ENCODE peak calls at places on chromosomes 4 and X, in seven cellular contexts. One of them, this sample, is unnamed. For H3K9me3, the result is how much of the 10 kb centered on the place peaks cover.

GRCh38 chr4:151573945-151574344 is 165.0 kb downstream of the FHIP1A start:
- DNase-seq in mammary epithelial cell: peak
- DNase-seq in pancreas: no peak
- DNase-seq in transverse colon: peak
- DNase-seq in heart right ventricle: no peak
- DNase-seq in lower lobe of right lung: no peak
- DNase-seq in left ventricle myocardium inferior: no peak
- DNase-seq in this sample: no peak

GRCh38 chr4:154490589-154491340 is 834 bp downstream of the DCHS2 start:
- DNase-seq in mammary epithelial cell: no peak
- DNase-seq in pancreas: peak
- DNase-seq in transverse colon: peak
- DNase-seq in heart right ventricle: no peak
- DNase-seq in lower lobe of right lung: no peak
- DNase-seq in left ventricle myocardium inferior: no peak
- DNase-seq in this sample: no peak

GRCh38 chrX:137575596-137576255 is 9.8 kb downstream of the ZIC3 start:
- DNase-seq in mammary epithelial cell: no peak
- DNase-seq in pancreas: no peak
- DNase-seq in transverse colon: no peak
- DNase-seq in heart right ventricle: no peak
- DNase-seq in lower lobe of right lung: no peak
- DNase-seq in left ventricle myocardium inferior: no peak
- DNase-seq in this sample: no peak

GRCh38 chrX:106481341-106481740 is 130.4 kb upstream of the RADX start:
- DNase-seq in mammary epithelial cell: peak
- DNase-seq in pancreas: no peak
- DNase-seq in transverse colon: peak
- DNase-seq in heart right ventricle: peak
- DNase-seq in lower lobe of right lung: no peak
- DNase-seq in left ventricle myocardium inferior: no peak
- DNase-seq in this sample: peak

GRCh38 chr4:8048856-8049686 is 109.4 kb upstream of the AFAP1 start:
- DNase-seq in mammary epithelial cell: no peak
- DNase-seq in pancreas: no peak
- DNase-seq in transverse colon: no peak
- DNase-seq in heart right ventricle: no peak
- DNase-seq in lower lobe of right lung: no peak
- DNase-seq in left ventricle myocardium inferior: no peak
- DNase-seq in this sample: no peak

GRCh38 chr4:169070895-169071218 is 60.8 kb upstream of the CBR4 start:
- DNase-seq in mammary epithelial cell: peak
- DNase-seq in pancreas: no peak
- DNase-seq in transverse colon: peak
- DNase-seq in heart right ventricle: no peak
- DNase-seq in lower lobe of right lung: no peak
- DNase-seq in left ventricle myocardium inferior: no peak
- DNase-seq in this sample: no peak

GRCh38 chr4:3207531-3208037 is 41.4 kb upstream of the MSANTD1 start:
- DNase-seq in mammary epithelial cell: no peak
- DNase-seq in pancreas: no peak
- DNase-seq in transverse colon: no peak
- DNase-seq in heart right ventricle: no peak
- DNase-seq in lower lobe of right lung: no peak
- DNase-seq in left ventricle myocardium inferior: no peak
- DNase-seq in this sample: no peak

GRCh38 chr4:102339018-102339417 is 6.3 kb downstream of the SLC39A8 start:
- DNase-seq in mammary epithelial cell: peak
- DNase-seq in pancreas: no peak
- DNase-seq in transverse colon: no peak
- DNase-seq in heart right ventricle: no peak
- DNase-seq in lower lobe of right lung: no peak
- DNase-seq in left ventricle myocardium inferior: no peak
- DNase-seq in this sample: no peak

GRCh38 chrX:44903107-44903506 is 30.1 kb downstream of the KDM6A start:
- DNase-seq in mammary epithelial cell: peak
- DNase-seq in pancreas: no peak
- DNase-seq in transverse colon: no peak
- DNase-seq in heart right ventricle: no peak
- DNase-seq in lower lobe of right lung: no peak
- DNase-seq in left ventricle myocardium inferior: no peak
- DNase-seq in this sample: no peak

GRCh38 chr4:186190456-186191265 is 706 bp upstream of the CYP4V2 start:
- DNase-seq in mammary epithelial cell: no peak
- DNase-seq in pancreas: peak
- DNase-seq in transverse colon: peak
- DNase-seq in heart right ventricle: no peak
- DNase-seq in lower lobe of right lung: no peak
- DNase-seq in left ventricle myocardium inferior: no peak
- DNase-seq in this sample: peak

GRCh38 chrX:13687203-13687602 is 1.7 kb upstream of the RAB9A start:
- DNase-seq in mammary epithelial cell: no peak
- DNase-seq in pancreas: no peak
- DNase-seq in transverse colon: no peak
- DNase-seq in heart right ventricle: no peak
- DNase-seq in lower lobe of right lung: no peak
- DNase-seq in left ventricle myocardium inferior: no peak
- DNase-seq in this sample: no peak

GRCh38 chr4:1843852-1844251 is 12.1 kb downstream of the LETM1 start:
- DNase-seq in mammary epithelial cell: no peak
- DNase-seq in pancreas: no peak
- DNase-seq in transverse colon: no peak
- DNase-seq in heart right ventricle: peak
- DNase-seq in lower lobe of right lung: no peak
- DNase-seq in left ventricle myocardium inferior: peak
- DNase-seq in this sample: no peak

GRCh38 chr4:26765515-26765914 is 95.1 kb upstream of the STIM2 start:
- DNase-seq in mammary epithelial cell: no peak
- DNase-seq in pancreas: no peak
- DNase-seq in transverse colon: no peak
- DNase-seq in heart right ventricle: no peak
- DNase-seq in lower lobe of right lung: no peak
- DNase-seq in left ventricle myocardium inferior: no peak
- DNase-seq in this sample: no peak

GRCh38 chrX:2697306-2697705 is 6.2 kb downstream of the CD99 start:
- DNase-seq in mammary epithelial cell: peak
- DNase-seq in pancreas: no peak
- DNase-seq in transverse colon: no peak
- DNase-seq in heart right ventricle: no peak
- DNase-seq in lower lobe of right lung: no peak
- DNase-seq in left ventricle myocardium inferior: no peak
- DNase-seq in this sample: no peak

GRCh38 chr4:1898007-1898406 is 26.8 kb downstream of the NSD2 start:
- DNase-seq in mammary epithelial cell: no peak
- DNase-seq in pancreas: no peak
- DNase-seq in transverse colon: no peak
- DNase-seq in heart right ventricle: no peak
- DNase-seq in lower lobe of right lung: no peak
- DNase-seq in left ventricle myocardium inferior: no peak
- DNase-seq in this sample: no peak

GRCh38 chrX:149286940-149287349 is 218.2 kb downstream of the IDS start:
- DNase-seq in mammary epithelial cell: peak
- DNase-seq in pancreas: peak
- DNase-seq in transverse colon: peak
- DNase-seq in heart right ventricle: peak
- DNase-seq in lower lobe of right lung: no peak
- DNase-seq in left ventricle myocardium inferior: no peak
- DNase-seq in this sample: no peak

DNA sequence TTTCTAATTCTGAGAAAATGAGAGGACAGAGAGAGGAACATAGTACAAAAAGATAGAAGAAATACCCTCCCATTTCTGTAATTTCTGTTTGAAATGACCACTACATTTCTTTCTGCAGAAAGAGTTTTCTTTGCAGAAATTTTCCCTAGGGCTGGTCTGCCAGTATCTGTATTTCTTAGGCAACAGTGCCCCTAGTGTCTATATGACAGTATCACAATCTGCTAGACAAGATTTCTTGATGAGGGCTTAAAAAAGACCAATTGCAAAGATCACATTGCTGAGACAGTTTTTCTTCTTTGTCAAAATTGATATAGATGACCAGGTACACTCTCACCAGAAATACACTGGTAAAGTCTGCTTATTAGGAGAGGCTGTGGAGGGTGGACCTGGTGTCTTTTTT is 81.0 kb upstream of the ZDHHC15 start:
- DNase-seq in mammary epithelial cell: peak
- DNase-seq in pancreas: no peak
- DNase-seq in transverse colon: no peak
- DNase-seq in heart right ventricle: peak
- DNase-seq in lower lobe of right lung: no peak
- DNase-seq in left ventricle myocardium inferior: no peak
- DNase-seq in this sample: no peak
- TF ChIP-seq CTCF in mammary epithelial cell: peak
- TF ChIP-seq CTCF in pancreas: peak
- TF ChIP-seq CTCF in transverse colon: peak
- TF ChIP-seq CTCF in heart right ventricle: peak
- TF ChIP-seq CTCF in lower lobe of right lung: peak
- TF ChIP-seq CTCF in left ventricle myocardium inferior: peak
- TF ChIP-seq CTCF in this sample: peak

DNA sequence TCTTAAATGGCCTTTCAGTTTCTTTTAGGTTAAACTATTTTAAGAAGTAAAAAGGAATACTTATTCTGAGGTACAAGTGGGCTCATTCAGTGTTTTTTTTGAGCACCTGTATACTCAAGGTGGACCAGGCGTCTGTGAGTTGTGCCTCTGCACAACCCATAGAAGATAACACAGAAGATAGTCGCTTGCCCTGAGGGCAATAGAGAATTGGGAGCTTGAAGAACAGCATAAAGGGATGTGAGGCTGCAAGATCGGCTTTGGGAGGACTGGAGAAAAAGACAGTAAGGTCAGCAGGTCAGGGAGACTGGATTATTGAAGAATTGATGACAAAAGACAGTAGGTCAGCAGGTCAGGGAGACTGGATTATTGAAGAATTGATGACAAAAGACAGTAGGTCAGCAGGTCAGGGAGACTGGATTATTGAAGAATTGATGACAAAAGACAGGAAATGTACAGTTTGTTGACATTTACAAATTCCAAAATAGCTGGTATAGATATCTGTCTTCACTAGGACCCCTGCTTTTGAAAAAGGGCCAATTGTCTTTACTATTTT is 3.1 kb downstream of the CPE start:
- DNase-seq in mammary epithelial cell: no peak
- DNase-seq in pancreas: no peak
- DNase-seq in transverse colon: no peak
- DNase-seq in heart right ventricle: no peak
- DNase-seq in lower lobe of right lung: no peak
- DNase-seq in left ventricle myocardium inferior: no peak
- DNase-seq in this sample: no peak
- H3K27ac ChIP-seq in mammary epithelial cell: no peak
- H3K27ac ChIP-seq in pancreas: no peak
- H3K27ac ChIP-seq in transverse colon: no peak
- H3K27ac ChIP-seq in heart right ventricle: no peak
- H3K27ac ChIP-seq in lower lobe of right lung: no peak
- H3K27ac ChIP-seq in left ventricle myocardium inferior: no peak
- H3K27ac ChIP-seq in this sample: no peak

GRCh38 chrX:63013549-63013948 is 337.6 kb downstream of the SPIN4 start:
- DNase-seq in mammary epithelial cell: no peak
- DNase-seq in pancreas: no peak
- DNase-seq in transverse colon: no peak
- DNase-seq in heart right ventricle: no peak
- DNase-seq in lower lobe of right lung: no peak
- DNase-seq in left ventricle myocardium inferior: no peak
- DNase-seq in this sample: no peak

GRCh38 chrX:63012574-63012973 is 338.6 kb downstream of the SPIN4 start:
- DNase-seq in mammary epithelial cell: no peak
- DNase-seq in pancreas: no peak
- DNase-seq in transverse colon: no peak
- DNase-seq in heart right ventricle: no peak
- DNase-seq in lower lobe of right lung: no peak
- DNase-seq in left ventricle myocardium inferior: no peak
- DNase-seq in this sample: no peak
- H3K9me3 ChIP-seq in mammary epithelial cell: under half
- H3K9me3 ChIP-seq in pancreas: under half
- H3K9me3 ChIP-seq in transverse colon: under half
- H3K9me3 ChIP-seq in heart right ventricle: under half
- H3K9me3 ChIP-seq in lower lobe of right lung: under half
- H3K9me3 ChIP-seq in left ventricle myocardium inferior: under half
- H3K9me3 ChIP-seq in this sample: under half

DNA sequence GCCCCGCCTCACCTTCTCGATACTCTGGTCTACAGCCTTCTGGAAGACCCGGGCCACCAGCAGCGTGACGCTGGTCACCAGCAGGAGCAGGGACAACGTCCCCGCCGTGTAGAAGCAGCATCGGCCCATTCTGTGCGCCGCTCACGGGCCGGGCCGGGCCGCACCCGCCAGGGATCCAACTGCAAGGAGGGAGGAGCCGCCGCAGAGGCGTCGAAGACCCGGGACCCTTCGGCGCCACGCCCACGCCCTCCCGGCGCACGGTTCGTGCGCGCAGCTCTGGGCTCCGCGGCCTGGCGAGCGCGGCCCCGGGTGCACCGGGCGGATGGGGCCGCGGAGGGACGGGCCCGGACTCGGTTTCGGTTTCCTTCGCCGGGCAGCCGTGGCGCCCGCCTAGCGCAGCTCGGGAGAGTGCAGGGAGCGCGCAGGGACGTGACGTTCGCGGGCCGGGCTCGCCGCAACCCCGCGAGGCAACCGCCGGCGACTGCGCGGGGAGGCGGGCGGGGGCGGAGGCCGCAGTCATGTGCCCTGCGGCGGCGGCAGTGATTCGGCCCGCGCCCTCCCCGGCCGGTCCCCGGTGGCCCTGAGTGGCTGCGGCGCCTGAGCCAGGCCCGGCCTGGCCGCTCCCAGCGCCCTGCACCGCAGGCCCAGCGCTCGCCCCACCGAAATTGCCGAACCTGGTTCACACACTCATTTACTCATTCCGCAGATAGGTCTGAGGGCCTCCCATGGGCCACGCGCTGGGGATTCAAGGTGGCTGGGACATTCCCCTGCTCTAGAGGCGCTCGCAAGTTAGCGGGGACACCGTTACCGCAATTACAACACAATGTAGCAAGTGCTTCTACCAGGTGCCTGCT is at the start of gene SCARB2:
- DNase-seq in mammary epithelial cell: peak
- DNase-seq in pancreas: peak
- DNase-seq in transverse colon: peak
- DNase-seq in heart right ventricle: peak
- DNase-seq in lower lobe of right lung: peak
- DNase-seq in left ventricle myocardium inferior: peak
- DNase-seq in this sample: peak
- TF ChIP-seq CTCF in mammary epithelial cell: no peak
- TF ChIP-seq CTCF in pancreas: no peak
- TF ChIP-seq CTCF in transverse colon: no peak
- TF ChIP-seq CTCF in heart right ventricle: no peak
- TF ChIP-seq CTCF in lower lobe of right lung: no peak
- TF ChIP-seq CTCF in left ventricle myocardium inferior: no peak
- TF ChIP-seq CTCF in this sample: no peak

DNA sequence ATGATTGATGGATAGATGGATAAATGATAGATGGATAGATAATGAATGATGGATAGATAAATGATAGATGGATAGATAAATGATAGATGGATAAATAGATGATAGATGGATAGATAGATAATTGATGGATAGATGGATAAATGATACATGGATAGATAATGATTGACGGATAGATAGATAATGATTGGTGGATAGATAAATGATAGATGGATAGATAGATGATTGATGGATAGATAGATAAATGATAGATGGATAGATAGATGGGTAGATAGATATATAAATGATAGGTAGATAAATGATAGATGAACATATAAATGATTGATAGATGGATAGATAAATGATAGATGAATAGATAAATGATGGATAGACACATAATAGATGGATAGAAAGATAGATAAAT is 49.5 kb upstream of the SHOX start:
- DNase-seq in mammary epithelial cell: no peak
- DNase-seq in pancreas: no peak
- DNase-seq in transverse colon: no peak
- DNase-seq in heart right ventricle: no peak
- DNase-seq in lower lobe of right lung: no peak
- DNase-seq in left ventricle myocardium inferior: no peak
- DNase-seq in this sample: no peak
- H3K27ac ChIP-seq in mammary epithelial cell: no peak
- H3K27ac ChIP-seq in pancreas: no peak
- H3K27ac ChIP-seq in transverse colon: no peak
- H3K27ac ChIP-seq in heart right ventricle: no peak
- H3K27ac ChIP-seq in lower lobe of right lung: no peak
- H3K27ac ChIP-seq in left ventricle myocardium inferior: no peak
- H3K27ac ChIP-seq in this sample: no peak